ENCODE peak calls at places on chromosomes 7 and 10, in four cellular contexts. Q is posterior cingulate gyrus, Y is Peyer's patch, S is dermis microvascular lymphatic vessel endothelial cell. E is an unnamed sample.
A peak's percentile ranks its signal among the peaks of the same experiment; 100 is the strongest.

GRCh38 chr10:107275806-107276205 is 111.3 kb upstream of the SORCS1 start:
- DNase-seq in Q (no peak), Y (no peak), S (no peak), E (no peak)

GRCh38 chr10:955820-956217 is 24.3 kb upstream of the LARP4B start:
- DNase-seq in Q (no peak), Y (no peak), S (no peak), E (peak; percentile 18)

GRCh38 chr10:133350950-133351329 is 3.8 kb downstream of the PRAP1 start:
- DNase-seq in Q (no peak), Y (no peak), S (no peak), E (peak; percentile 64)

GRCh38 chr10:64329510-64329909 is 808.3 kb downstream of the REEP3 start:
- DNase-seq in Q (no peak), Y (no peak), S (no peak), E (no peak)

GRCh38 chr7:64636386-64636785 is 29.5 kb upstream of the ZNF107 start:
- DNase-seq in Q (no peak), Y (no peak), S (no peak), E (no peak)

GRCh38 chr10:61028861-61029361 is 84.9 kb upstream of the RHOBTB1 start:
- DNase-seq in Q (no peak), Y (no peak), S (no peak), E (no peak)

GRCh38 chr10:121644501-121644900 is 46.3 kb upstream of the FGFR2 start:
- DNase-seq in Q (no peak), Y (no peak), S (no peak), E (no peak)

GRCh38 chr10:77251297-77252013 is 386.2 kb downstream of the KCNMA1 start:
- DNase-seq in Q (no peak), Y (no peak), S (peak; percentile 7), E (no peak)

GRCh38 chr10:131697461-131698128 is 203.2 kb upstream of the PPP2R2D start:
- DNase-seq in Q (no peak), Y (no peak), S (no peak), E (no peak)

GRCh38 chr10:101602767-101603398 is 14.8 kb downstream of the DPCD start:
- DNase-seq in Q (peak; percentile 78), Y (peak; percentile 79), S (peak; percentile 48), E (no peak)

GRCh38 chr7:135160098-135160857 is 10.2 kb downstream of the CYREN start:
- DNase-seq in Q (no peak), Y (no peak), S (peak; percentile 68), E (no peak)

GRCh38 chr7:101586078-101586941 is 42.8 kb downstream of the MYL10 start:
- DNase-seq in Q (no peak), Y (peak; percentile 64), S (no peak), E (peak; percentile 24)

GRCh38 chr10:21194510-21194993 is 297.4 kb upstream of the NEBL start:
- DNase-seq in Q (no peak), Y (peak; percentile 53), S (peak; percentile 55), E (no peak)

GRCh38 chr7:26348234-26348851 is 56.7 kb downstream of the SNX10 start:
- DNase-seq in Q (no peak), Y (peak; percentile 51), S (no peak), E (no peak)

GRCh38 chr10:7571992-7572391 is 94.8 kb downstream of the ITIH5 start:
- DNase-seq in Q (no peak), Y (no peak), S (no peak), E (no peak)

GRCh38 chr7:45663167-45663921 is 89.2 kb downstream of the ADCY1 start:
- DNase-seq in Q (no peak), Y (peak; percentile 52), S (no peak), E (no peak)

GRCh38 chr10:16948335-16948734 is 131.1 kb upstream of the RSU1 start:
- DNase-seq in Q (no peak), Y (no peak), S (no peak), E (no peak)

GRCh38 chr10:133173860-133174523 is 14.0 kb downstream of the KNDC1 start:
- DNase-seq in Q (no peak), Y (no peak), S (no peak), E (peak; percentile 40)

GRCh38 chr10:74202356-74202755 is 51.3 kb downstream of the ADK start:
- DNase-seq in Q (no peak), Y (no peak), S (no peak), E (no peak)

GRCh38 chr7:143452495-143452894 is 9.2 kb downstream of the TAS2R60 start:
- DNase-seq in Q (no peak), Y (no peak), S (no peak), E (no peak)

GRCh38 chr7:100358027-100358856 is at the start of gene PILRB:
- DNase-seq in Q (no peak), Y (no peak), S (no peak), E (no peak)

GRCh38 chr10:62732841-62733653 is 71.5 kb upstream of the ADO start:
- DNase-seq in Q (no peak), Y (no peak), S (no peak), E (no peak)

GRCh38 chr10:70052462-70053211 is at the start of gene MACROH2A2:
- DNase-seq in Q (peak; percentile 75), Y (peak; percentile 64), S (no peak), E (peak; percentile 79)

GRCh38 chr7:101017099-101017777 is 2.6 kb upstream of the MUC17 start:
- DNase-seq in Q (peak; percentile 43), Y (peak; percentile 94), S (no peak), E (peak; percentile 85)

GRCh38 chr7:5766321-5766761 is 15.1 kb downstream of the RNF216 start:
- DNase-seq in Q (no peak), Y (no peak), S (no peak), E (no peak)

GRCh38 chr10:21164687-21165086 is 267.6 kb upstream of the NEBL start:
- DNase-seq in Q (no peak), Y (no peak), S (peak; percentile 27), E (no peak)

E was measured in sigmoid colon.